ENCODE peak calls at places on chromosomes 7 and 10, in eight cellular contexts. W is IMR-90, V is left ventricle myocardium inferior, F is fibroblast of lung, U is uterus, D is breast epithelium, Y is Caco-2, M is HCT116. Z is an unnamed sample.

GRCh38 chr7:108716783-108717182 is 147.1 kb downstream of the DNAJB9 start:
- DNase-seq in W (peak; percentile 48), V (no peak), F (peak; percentile 76), U (no peak), D (no peak), Y (no peak), M (no peak), Z (no peak)

GRCh38 chr10:116084166-116084565 is 188.8 kb downstream of the GFRA1 start:
- DNase-seq in W (peak; percentile 7), V (no peak), F (peak; percentile 63), U (no peak), D (no peak), Y (no peak), M (no peak), Z (no peak)

GRCh38 chr10:9243861-9244515 is 1189.5 kb downstream of the GATA3 start:
- DNase-seq in W (no peak), V (no peak), F (peak; percentile 11), U (no peak), D (no peak), Y (no peak), M (no peak), Z (no peak)

GRCh38 chr7:957418-958220 is 3.1 kb upstream of the ADAP1 start:
- DNase-seq in W (no peak), V (peak; percentile 49), F (no peak), U (no peak), D (no peak), Y (no peak), M (no peak), Z (no peak)

GRCh38 chr10:126504051-126504760 is 115.9 kb upstream of the ADAM12 start:
- DNase-seq in W (peak; percentile 64), V (peak; percentile 16), F (peak; percentile 62), U (peak; percentile 15), D (no peak), Y (peak; percentile 71), M (peak; percentile 68), Z (no peak)

GRCh38 chr10:47246409-47247189 is 53.4 kb upstream of the GDF10 start:
- DNase-seq in W (no peak), V (no peak), F (no peak), U (no peak), D (no peak), Y (no peak), M (no peak), Z (no peak)

GRCh38 chr7:17234398-17235021 is 63.9 kb upstream of the AHR start:
- DNase-seq in W (peak; percentile 95), V (no peak), F (peak; percentile 96), U (no peak), D (peak; percentile 21), Y (peak; percentile 44), M (peak; percentile 77), Z (peak; percentile 54)

GRCh38 chr7:135209225-135209834 is 2.0 kb downstream of the WDR91 start:
- DNase-seq in W (no peak), V (no peak), F (no peak), U (no peak), D (no peak), Y (no peak), M (no peak), Z (no peak)

GRCh38 chr7:99005776-99006175 is 127.4 kb downstream of the TRRAP start:
- DNase-seq in W (no peak), V (no peak), F (no peak), U (no peak), D (peak; percentile 13), Y (no peak), M (no peak), Z (no peak)

GRCh38 chr10:122164028-122164601 is 107.0 kb upstream of the BTBD16 start:
- DNase-seq in W (no peak), V (no peak), F (peak; percentile 55), U (no peak), D (no peak), Y (no peak), M (no peak), Z (no peak)

GRCh38 chr10:9535744-9536143 is 1481.3 kb downstream of the GATA3 start:
- DNase-seq in W (no peak), V (no peak), F (no peak), U (no peak), D (no peak), Y (no peak), M (no peak), Z (no peak)

GRCh38 chr10:18400201-18400910 is 251.0 kb downstream of the NSUN6 start:
- DNase-seq in W (peak; percentile 3), V (no peak), F (peak; percentile 11), U (no peak), D (no peak), Y (peak; percentile 72), M (no peak), Z (peak; percentile 91)

GRCh38 chr7:46137725-46138124 is 216.7 kb upstream of the IGFBP3 start:
- DNase-seq in W (no peak), V (no peak), F (no peak), U (no peak), D (no peak), Y (no peak), M (no peak), Z (no peak)

DNA sequence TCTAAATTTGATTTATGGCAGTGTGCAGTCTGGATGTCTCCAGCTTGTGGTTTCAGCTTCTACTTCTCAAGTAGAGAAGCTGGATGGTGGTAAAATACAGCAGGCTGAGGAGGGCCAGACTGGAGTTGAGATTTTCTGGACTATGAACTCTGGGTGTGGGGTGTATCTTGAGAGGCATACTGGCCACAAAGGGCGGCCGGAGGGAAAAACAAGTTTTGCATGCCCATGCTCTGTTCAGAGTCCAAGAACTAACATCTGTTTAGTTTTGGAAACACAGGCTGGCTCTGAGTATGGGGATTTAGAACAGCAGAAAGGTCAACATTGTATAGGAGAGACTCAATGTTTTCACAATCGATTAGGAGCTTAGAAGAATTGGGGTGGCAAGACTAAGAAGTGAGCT is 593.0 kb downstream of the CNTNAP2 start:
- DNase-seq in W (no peak), V (no peak), F (no peak), U (no peak), D (no peak), Y (peak; percentile 5), M (no peak), Z (no peak)
- H3K4me3 ChIP-seq in W (no peak overlapping the region), V (no peak overlapping the region), F (no peak overlapping the region), U (no peak overlapping the region), D (no peak overlapping the region), Y (no peak overlapping the region), M (no peak overlapping the region), Z (no peak overlapping the region)

GRCh38 chr10:3217853-3218252 is 45.3 kb upstream of the PITRM1 start:
- DNase-seq in W (no peak), V (no peak), F (no peak), U (no peak), D (no peak), Y (no peak), M (no peak), Z (no peak)

GRCh38 chr10:3224241-3224640 is 51.7 kb upstream of the PITRM1 start:
- DNase-seq in W (no peak), V (no peak), F (no peak), U (no peak), D (no peak), Y (no peak), M (no peak), Z (no peak)

GRCh38 chr10:3220853-3221252 is 48.3 kb upstream of the PITRM1 start:
- DNase-seq in W (peak; percentile 88), V (no peak), F (peak; percentile 67), U (no peak), D (no peak), Y (no peak), M (no peak), Z (no peak)

GRCh38 chr10:3225589-3225988 is 53.0 kb upstream of the PITRM1 start:
- DNase-seq in W (peak; percentile 69), V (no peak), F (peak; percentile 91), U (no peak), D (no peak), Y (no peak), M (no peak), Z (no peak)

DNA sequence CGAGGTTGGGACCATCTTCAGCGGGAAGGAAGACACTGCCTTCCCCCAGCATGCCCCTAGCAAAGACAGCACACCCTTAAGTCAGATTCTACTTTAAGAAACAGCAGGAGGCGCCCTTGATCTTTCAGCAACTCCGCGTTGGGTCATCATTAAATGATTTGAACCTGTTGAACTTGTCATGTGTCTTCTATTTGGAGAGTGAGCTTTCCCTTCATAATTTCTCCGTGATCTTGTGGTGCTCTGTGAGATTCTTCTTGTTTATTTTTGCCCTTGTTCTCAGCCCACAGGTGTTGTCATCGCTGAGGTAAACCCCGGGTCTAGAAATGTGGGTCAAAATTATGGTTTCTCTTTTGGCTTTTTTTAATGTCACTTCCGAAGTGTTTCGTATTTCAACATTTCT is 49.5 kb upstream of the PITRM1 start:
- DNase-seq in W (no peak), V (no peak), F (peak; percentile 33), U (no peak), D (no peak), Y (no peak), M (no peak), Z (no peak)
- TF ChIP-seq CTCF in W (peak; percentile 12), V (peak; percentile 15), F (peak; percentile 9), U (no peak), D (no peak), Y (no peak), M (peak; percentile 8), Z (no peak)

GRCh38 chr10:123882681-123883445 is 8.7 kb downstream of the CPXM2 start:
- DNase-seq in W (no peak), V (no peak), F (no peak), U (no peak), D (no peak), Y (no peak), M (no peak), Z (no peak)
- H3K4me1 ChIP-seq in W (no peaks in the 10 kb centered on the region), V (no peaks in the 10 kb centered on the region), F (no peaks in the 10 kb centered on the region), U (no peaks in the 10 kb centered on the region), D (no peaks in the 10 kb centered on the region), Y (no peaks in the 10 kb centered on the region), M (no peaks in the 10 kb centered on the region), Z (no peaks in the 10 kb centered on the region)

GRCh38 chr10:120948889-120949382 is 97.8 kb downstream of the WDR11 start:
- DNase-seq in W (peak; percentile 55), V (peak; percentile 75), F (peak; percentile 61), U (peak; percentile 57), D (peak; percentile 33), Y (no peak), M (peak; percentile 48), Z (peak; percentile 82)

GRCh38 chr10:120951288-120951687 is 100.1 kb downstream of the WDR11 start:
- DNase-seq in W (no peak), V (no peak), F (no peak), U (no peak), D (no peak), Y (no peak), M (no peak), Z (no peak)

GRCh38 chr10:120949511-120950102 is 98.4 kb downstream of the WDR11 start:
- DNase-seq in W (no peak), V (no peak), F (peak; percentile 2), U (no peak), D (no peak), Y (no peak), M (no peak), Z (no peak)

GRCh38 chr10:120946497-120946896 is 95.3 kb downstream of the WDR11 start:
- DNase-seq in W (no peak), V (no peak), F (no peak), U (peak; percentile 38), D (no peak), Y (no peak), M (no peak), Z (no peak)

DNA sequence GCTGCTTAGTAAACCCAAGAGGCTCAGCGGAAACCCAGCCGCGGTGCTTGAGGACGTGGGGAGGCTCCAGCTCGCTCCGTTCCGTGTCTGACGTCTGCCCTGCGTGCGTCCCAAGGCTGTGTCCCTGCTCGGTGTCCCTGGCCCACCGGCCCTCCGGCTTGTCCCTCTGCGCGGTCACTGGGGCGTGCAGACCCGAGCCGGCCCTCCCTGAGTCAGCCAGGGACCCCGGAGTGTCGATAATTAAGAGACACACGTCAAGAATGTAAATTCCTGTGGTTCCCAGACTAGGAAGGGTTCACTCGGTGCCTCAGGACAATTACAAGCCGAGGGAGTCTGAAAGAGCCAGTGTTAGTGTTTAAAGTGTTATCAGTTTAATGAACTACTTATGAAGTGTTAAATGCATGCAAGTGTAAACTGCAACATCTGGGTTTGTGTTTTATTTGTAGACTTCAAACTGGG is 99.0 kb downstream of the WDR11 start:
- DNase-seq in W (peak; percentile 5), V (no peak), F (peak; percentile 39), U (no peak), D (no peak), Y (no peak), M (no peak), Z (no peak)
- H3K4me3 ChIP-seq in W (no peak overlapping the region), V (peak overlapping the region; percentile 62), F (no peak overlapping the region), U (no peak overlapping the region), D (peak overlapping the region; percentile 40), Y (no peak overlapping the region), M (no peak overlapping the region), Z (no peak overlapping the region)

Z was measured in mucosa of descending colon.